ENCODE peak calls at places on chromosomes 11 and 22, in ten cellular contexts. Q is testis; A is lung; G is naive thymus-derived CD4-positive, alpha-beta T cell; M is neural progenitor cell; I is PC-9; R is astrocyte; K is IMR-90; J is AG04450; P is mucosa of descending colon. Y is an unnamed sample. For H3K9me3, the result is how much of the 10 kb centered on the place peaks cover.

GRCh38 chr11:85710912-85711311 is 24.9 kb upstream of the CCDC89 start:
- DNase-seq in I (no peak), P (no peak), J (no peak), Q (no peak), A (no peak), R (no peak), M (no peak), G (no peak), K (peak), Y (no peak)

GRCh38 chr11:6531267-6531752 is 34.2 kb downstream of the DNHD1 start:
- DNase-seq in A (no peak), Q (no peak), I (peak), J (no peak), G (peak), P (peak), M (peak), R (peak), K (peak), Y (no peak)

GRCh38 chr22:37018815-37019308 is 385 bp downstream of the TST start:
- DNase-seq in I (peak), R (peak), P (peak), K (peak), G (no peak), A (peak), Q (peak), J (no peak), M (peak), Y (peak)

GRCh38 chr11:120182357-120182756 is 28.5 kb upstream of the OAF start:
- DNase-seq in P (peak), K (no peak), A (peak), Q (peak), R (no peak), J (no peak), M (peak), G (no peak), I (no peak), Y (no peak)

GRCh38 chr11:123197711-123198110 is 2.7 kb upstream of the CLMP start:
- DNase-seq in I (no peak), Q (no peak), R (peak), M (no peak), G (no peak), A (no peak), K (peak), J (peak), P (no peak), Y (no peak)

GRCh38 chr22:45880732-45881523 is 96.0 kb downstream of the WNT7B start:
- DNase-seq in K (no peak), J (no peak), I (no peak), Q (no peak), P (no peak), A (no peak), G (no peak), R (no peak), M (peak), Y (no peak)

GRCh38 chr11:2824851-2825250 is 60.7 kb downstream of the CDKN1C start:
- DNase-seq in R (no peak), J (no peak), A (no peak), G (no peak), I (no peak), Q (peak), K (no peak), M (no peak), P (no peak), Y (no peak)

GRCh38 chr11:112363527-112363926 is 102.9 kb upstream of the PLET1 start:
- DNase-seq in P (no peak), A (no peak), K (peak), G (no peak), I (no peak), M (no peak), Q (no peak), J (no peak), R (peak), Y (no peak)

GRCh38 chr11:47342036-47342803 is 10.3 kb downstream of the MYBPC3 start:
- DNase-seq in R (no peak), M (no peak), A (no peak), K (no peak), G (no peak), Q (no peak), I (no peak), P (no peak), J (no peak), Y (no peak)

GRCh38 chr11:94583885-94584500 is 16.8 kb downstream of the PIWIL4 start:
- DNase-seq in A (no peak), G (no peak), P (no peak), R (no peak), Q (no peak), J (no peak), I (no peak), K (peak), M (no peak), Y (no peak)

GRCh38 chr11:32830796-32831195 is 1.1 kb downstream of the PRRG4 start:
- DNase-seq in Q (no peak), J (no peak), R (no peak), G (no peak), P (no peak), K (no peak), I (no peak), A (no peak), M (no peak), Y (no peak)

GRCh38 chr11:3604169-3604568 is 37.6 kb downstream of the ART5 start:
- DNase-seq in J (no peak), M (no peak), K (no peak), Q (no peak), R (no peak), P (no peak), I (no peak), A (no peak), G (no peak), Y (no peak)

GRCh38 chr22:43637267-43637666 is 174.8 kb downstream of the EFCAB6 start:
- DNase-seq in M (no peak), R (no peak), A (no peak), Q (no peak), K (no peak), G (no peak), P (no peak), J (no peak), I (no peak), Y (no peak)

GRCh38 chr11:74571062-74571399 is 21.4 kb upstream of the POLD3 start:
- DNase-seq in P (no peak), M (no peak), J (no peak), A (no peak), K (no peak), I (no peak), G (no peak), Q (no peak), R (no peak), Y (peak)

GRCh38 chr11:85627332-85627997 is at the start of gene DLG2:
- DNase-seq in R (peak), K (peak), M (peak), Q (peak), P (peak), J (no peak), G (peak), I (peak), A (no peak), Y (peak)

GRCh38 chr11:107040447-107041444 is 22.5 kb upstream of the GUCY1A2 start:
- DNase-seq in R (peak), M (no peak), G (no peak), K (peak), A (no peak), P (no peak), Q (no peak), J (no peak), I (no peak), Y (no peak)

GRCh38 chr11:93784935-93785360 is 866 bp downstream of the MED17 start:
- DNase-seq in J (no peak), A (no peak), I (no peak), G (no peak), M (peak), Q (no peak), K (no peak), R (no peak), P (no peak), Y (no peak)

GRCh38 chr11:94112182-94112960 is 16.3 kb upstream of the PANX1 start:
- DNase-seq in G (no peak), M (no peak), I (no peak), R (no peak), J (no peak), K (no peak), P (no peak), Q (no peak), A (no peak), Y (no peak)

GRCh38 chr11:45662096-45662664 is 3.2 kb downstream of the CHST1 start:
- DNase-seq in G (no peak), K (no peak), M (no peak), J (no peak), A (no peak), I (no peak), P (no peak), Q (no peak), R (no peak), Y (no peak)

GRCh38 chr11:10899542-10899830 is 41.6 kb upstream of the ZBED5 start:
- DNase-seq in M (no peak), K (no peak), I (peak), G (no peak), A (peak), Q (no peak), J (no peak), R (no peak), P (peak), Y (no peak)
- H3K4me3 ChIP-seq in M (no peak), K (no peak), I (peak), G (no peak), A (no peak), Q (no peak), J (peak), R (peak), P (no peak), Y (no peak)

GRCh38 chr22:47460870-47461269 is 698.4 kb downstream of the TBC1D22A start:
- DNase-seq in R (no peak), J (no peak), Q (no peak), K (no peak), I (no peak), G (no peak), P (no peak), M (no peak), A (no peak), Y (no peak)
- H3K9me3 ChIP-seq in R (under half), J (under half), Q (under half), K (half or more), I (under half), G (under half), P (under half), M (under half), A (under half), Y (under half)

GRCh38 chr11:114262681-114263509 is 33.3 kb upstream of the NNMT start:
- DNase-seq in M (peak), A (no peak), P (peak), R (peak), J (no peak), G (peak), Q (peak), I (no peak), K (peak), Y (peak)

GRCh38 chr11:114261791-114262190 is 34.4 kb upstream of the NNMT start:
- DNase-seq in M (no peak), P (no peak), J (no peak), G (no peak), K (no peak), I (no peak), A (no peak), Q (no peak), R (no peak), Y (no peak)

GRCh38 chr11:114263510-114264170 is 32.6 kb upstream of the NNMT start:
- DNase-seq in K (no peak), R (no peak), G (no peak), A (no peak), P (no peak), J (no peak), M (no peak), Q (no peak), I (no peak), Y (no peak)

GRCh38 chr11:114264381-114264780 is 31.8 kb upstream of the NNMT start:
- DNase-seq in R (no peak), I (no peak), P (no peak), Q (no peak), K (no peak), A (no peak), G (no peak), J (no peak), M (no peak), Y (no peak)

DNA sequence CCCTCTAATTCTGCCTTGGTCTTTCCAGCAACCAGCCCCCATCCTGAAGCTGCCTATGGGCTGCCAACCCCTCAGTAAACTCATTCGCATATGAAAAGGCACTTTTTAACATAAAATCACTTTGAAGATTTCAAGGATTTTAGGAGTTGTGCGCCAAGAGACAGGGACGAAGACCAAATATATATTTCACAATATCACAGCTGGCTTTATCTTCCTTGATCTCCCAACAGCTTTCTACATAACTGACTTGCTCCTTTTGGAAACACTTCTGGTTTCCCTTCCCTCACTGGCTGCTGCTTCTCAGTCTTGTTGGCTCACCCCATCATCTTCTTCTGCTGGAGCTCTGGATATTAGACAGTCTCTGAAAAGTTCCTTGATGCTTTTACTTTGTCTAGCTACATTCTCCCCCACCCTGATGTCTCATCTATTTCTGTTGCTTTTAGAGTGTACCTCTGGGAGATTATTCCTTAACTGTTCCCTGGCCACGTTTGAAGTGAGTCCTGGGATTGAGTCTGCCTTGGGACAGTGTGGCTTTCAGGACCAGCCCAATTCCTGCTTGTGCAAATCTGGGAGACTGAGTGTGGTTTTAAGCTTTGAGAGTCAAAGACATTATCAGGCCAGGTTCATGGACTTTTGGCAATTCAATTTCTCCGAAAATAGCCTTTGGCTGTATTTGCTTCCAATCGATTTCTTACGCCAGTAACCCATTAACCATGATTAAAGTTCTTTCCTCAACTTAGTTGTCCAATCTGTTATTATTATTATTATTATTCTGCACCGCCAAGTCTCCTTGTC is 30.9 kb upstream of the NNMT start:
- DNase-seq in P (no peak), I (no peak), G (no peak), M (no peak), R (no peak), J (no peak), A (no peak), K (no peak), Q (no peak), Y (no peak)
- H3K4me3 ChIP-seq in P (no peak), I (no peak), G (no peak), M (no peak), R (no peak), J (no peak), A (no peak), K (no peak), Q (no peak), Y (no peak)

GRCh38 chr11:50379484-50379883 is 346.8 kb downstream of the OR4C45 start:
- DNase-seq in Q (no peak), G (no peak), K (no peak), M (no peak), J (no peak), P (no peak), A (no peak), I (no peak), R (no peak), Y (no peak)
- H3K9me3 ChIP-seq in Q (under half), G (under half), K (under half), M (half or more), J (under half), P (half or more), A (under half), I (under half), R (under half), Y (under half)

DNA sequence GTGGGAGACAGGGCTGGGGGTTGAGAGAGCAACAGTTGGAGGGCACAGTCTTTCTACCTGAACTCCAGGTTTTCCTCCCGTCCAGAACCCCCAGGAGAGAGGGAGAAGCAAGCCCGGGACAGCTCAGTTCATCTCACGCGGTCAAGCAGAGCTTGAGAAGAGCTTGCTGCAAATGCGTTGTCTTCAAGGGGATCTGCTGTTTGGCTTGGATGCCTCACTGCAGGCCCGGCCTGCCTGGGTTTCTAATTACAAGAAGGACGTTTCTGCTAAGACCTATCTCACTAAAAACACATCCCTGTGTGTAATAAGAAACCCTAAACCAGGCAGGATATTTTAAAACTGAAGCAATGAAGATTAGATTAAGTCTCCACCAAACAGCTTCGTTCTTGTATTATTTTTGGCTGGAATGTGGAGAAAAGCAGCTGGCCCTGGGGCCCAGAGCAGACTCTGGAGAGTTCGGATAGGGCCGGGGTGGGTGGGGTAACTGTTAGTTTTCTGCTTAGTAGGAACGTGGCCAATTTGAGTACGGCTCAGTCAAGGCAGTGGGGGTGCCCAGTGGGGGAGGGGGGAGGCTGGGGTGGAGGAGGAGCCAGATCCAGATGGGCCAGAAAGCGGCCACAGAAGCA is 6.0 kb downstream of the PKNOX2 start:
- DNase-seq in Q (peak), I (no peak), G (no peak), P (no peak), R (peak), K (peak), J (peak), A (no peak), M (peak), Y (peak)
- H3K4me3 ChIP-seq in Q (no peak), I (no peak), G (no peak), P (no peak), R (peak), K (no peak), J (peak), A (no peak), M (no peak), Y (no peak)

GRCh38 chr11:55852141-55852540 is 13.6 kb downstream of the OR5D16 start:
- DNase-seq in R (no peak), A (no peak), G (no peak), J (no peak), I (no peak), Q (no peak), P (no peak), M (no peak), K (no peak), Y (no peak)
- H3K9me3 ChIP-seq in R (under half), A (under half), G (under half), J (under half), I (under half), Q (under half), P (under half), M (under half), K (under half), Y (under half)

GRCh38 chr11:113871331-113871730 is 4.0 kb downstream of the USP28 start:
- DNase-seq in M (peak), A (no peak), I (no peak), Q (no peak), G (no peak), J (no peak), R (no peak), K (peak), P (no peak), Y (no peak)
- H3K4me3 ChIP-seq in M (no peak), A (no peak), I (no peak), Q (no peak), G (no peak), J (no peak), R (no peak), K (no peak), P (no peak), Y (no peak)

DNA sequence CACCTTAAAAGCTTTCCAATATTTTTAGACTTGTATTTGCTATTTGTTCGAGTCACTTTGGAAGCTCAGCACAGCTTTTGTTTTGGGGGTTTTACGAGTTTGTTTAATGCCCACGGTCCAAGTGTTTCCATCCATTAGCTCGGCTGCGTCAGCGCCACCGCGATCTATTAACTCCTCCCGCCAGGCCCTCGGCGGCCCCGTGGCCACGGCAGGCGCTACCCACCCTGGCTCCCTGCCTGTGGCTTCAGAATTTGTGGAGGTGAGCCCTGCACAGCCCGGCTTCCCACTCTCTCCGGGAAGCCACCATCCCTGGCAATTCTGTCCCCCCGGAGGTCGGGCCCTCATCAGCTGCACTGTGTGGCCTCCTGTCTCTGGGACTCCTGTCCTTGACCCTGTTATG is 648.5 kb downstream of the BRD1 start:
- DNase-seq in M (no peak), J (no peak), Q (no peak), A (no peak), R (no peak), I (no peak), K (no peak), G (no peak), P (no peak), Y (no peak)
- H3K9me3 ChIP-seq in M (under half), J (half or more), Q (under half), A (under half), R (under half), I (under half), K (half or more), G (under half), P (under half), Y (under half)

Y was measured in body of pancreas.